ENCODE peak calls at places on chromosomes 1 and 21, in nine cellular contexts. B is neural crest cell; Y is stimulated activated CD8-positive, alpha-beta memory T cell treated with anti-CD3 and anti-CD28 coated beads, Interleukin-4, amount 100 ng/mL, for 24 hours; D is ELF-1; A is heart left ventricle; W is ELR; X is CD4-positive, alpha-beta T cell; I is mucosa of gallbladder; T is occipital lobe. M is an unnamed sample.

GRCh38 chr1:220908757-220909156 is 29.5 kb downstream of the HLX start:
- DNase-seq in A (no peak), Y (no peak), W (peak; percentile 48), X (no peak), B (no peak), T (no peak), I (no peak), D (no peak), M (peak; percentile 13)

GRCh38 chr1:180415985-180416633 is 86.3 kb downstream of the ACBD6 start:
- DNase-seq in A (no peak), W (peak; percentile 70), X (no peak), B (no peak), D (no peak), I (no peak), Y (no peak), T (no peak), M (peak; percentile 13)

GRCh38 chr1:61993331-61993961 is 201.2 kb upstream of the L1TD1 start:
- DNase-seq in D (peak; percentile 21), A (no peak), X (no peak), W (peak; percentile 54), Y (no peak), B (no peak), I (no peak), T (no peak), M (no peak)

GRCh38 chr1:168089326-168089978 is 47.3 kb downstream of the GPR161 start:
- DNase-seq in X (no peak), T (no peak), D (no peak), W (peak; percentile 49), A (no peak), B (no peak), I (no peak), Y (no peak), M (no peak)

GRCh38 chr1:111648826-111649225 is 29.2 kb downstream of the RAP1A start:
- DNase-seq in Y (no peak), A (peak; percentile 70), I (no peak), W (no peak), D (no peak), B (no peak), X (no peak), T (no peak), M (no peak)

GRCh38 chr1:15578921-15579682 is 5.7 kb downstream of the AGMAT start:
- DNase-seq in B (no peak), I (no peak), Y (no peak), T (no peak), W (no peak), A (no peak), D (no peak), X (peak; percentile 32), M (peak; percentile 34)

GRCh38 chr21:31929548-31929947 is 56.7 kb downstream of the HUNK start:
- DNase-seq in W (no peak), B (peak; percentile 39), X (no peak), D (peak; percentile 71), A (no peak), T (no peak), Y (no peak), I (no peak), M (no peak)

GRCh38 chr1:160797861-160798273 is 1.9 kb downstream of the LY9 start:
- DNase-seq in A (no peak), I (no peak), W (no peak), T (no peak), B (no peak), D (no peak), X (peak; percentile 72), Y (no peak), M (no peak)

GRCh38 chr1:152519876-152520275 is 5.6 kb downstream of the CRCT1 start:
- DNase-seq in D (no peak), B (no peak), T (no peak), Y (no peak), X (no peak), W (peak; percentile 25), A (no peak), I (no peak), M (peak; percentile 22)

GRCh38 chr1:226002667-226003501 is 3.7 kb upstream of the SDE2 start:
- DNase-seq in D (peak; percentile 94), I (peak; percentile 66), A (peak; percentile 81), X (no peak), B (peak; percentile 26), W (peak; percentile 62), Y (no peak), T (no peak), M (peak; percentile 54)

GRCh38 chr1:58949551-58950220 is 165.8 kb upstream of the JUN start:
- DNase-seq in X (no peak), Y (no peak), D (no peak), B (no peak), W (no peak), A (no peak), I (no peak), T (no peak), M (no peak)

GRCh38 chr1:204441558-204441957 is 29.9 kb upstream of the PPP1R15B start:
- DNase-seq in A (no peak), I (no peak), W (no peak), B (no peak), Y (no peak), X (no peak), D (no peak), T (no peak), M (no peak)

GRCh38 chr21:30194701-30195299 is 21.1 kb downstream of the CLDN8 start:
- DNase-seq in A (no peak), I (no peak), D (no peak), X (no peak), B (peak; percentile 27), T (no peak), W (peak; percentile 4), Y (no peak), M (peak; percentile 7)

GRCh38 chr1:32647308-32648134 is 2.8 kb downstream of the ZBTB8OS start:
- DNase-seq in Y (no peak), T (no peak), A (no peak), D (no peak), X (no peak), I (no peak), W (no peak), B (no peak), M (no peak)

GRCh38 chr1:151841141-151841540 is 1.5 kb upstream of the C2CD4D start:
- DNase-seq in W (peak; percentile 57), B (no peak), Y (no peak), A (no peak), D (no peak), I (no peak), T (no peak), X (no peak), M (no peak)

GRCh38 chr1:147515046-147515869 is 26.0 kb upstream of the BCL9 start:
- DNase-seq in B (no peak), T (no peak), D (peak; percentile 34), A (no peak), W (peak; percentile 41), X (no peak), I (peak; percentile 31), Y (no peak), M (peak; percentile 38)

GRCh38 chr1:231193710-231194340 is 32.0 kb downstream of the TRIM67 start:
- DNase-seq in T (no peak), Y (no peak), W (no peak), I (no peak), D (no peak), X (no peak), B (no peak), A (no peak), M (no peak)

GRCh38 chr21:38349111-38349746 is 92.4 kb downstream of the KCNJ15 start:
- DNase-seq in B (no peak), T (no peak), X (no peak), A (no peak), D (no peak), I (no peak), Y (no peak), W (no peak), M (no peak)

GRCh38 chr1:177103005-177103404 is 61.5 kb downstream of the ASTN1 start:
- DNase-seq in T (no peak), X (no peak), D (no peak), A (no peak), B (no peak), W (no peak), Y (no peak), I (no peak), M (peak; percentile 17)

GRCh38 chr1:3002349-3003038 is 18.8 kb upstream of the ACTRT2 start:
- DNase-seq in Y (no peak), B (no peak), W (no peak), I (no peak), T (no peak), X (no peak), A (peak; percentile 21), D (no peak), M (no peak)

GRCh38 chr21:28063241-28063640 is 929.4 kb downstream of the LTN1 start:
- DNase-seq in I (no peak), Y (no peak), T (no peak), D (no peak), A (no peak), X (no peak), W (no peak), B (no peak), M (no peak)

GRCh38 chr1:211566431-211567025 is 12.4 kb downstream of the SLC30A1 start:
- DNase-seq in I (no peak), B (no peak), T (no peak), A (no peak), Y (no peak), X (no peak), D (no peak), W (no peak), M (no peak)

GRCh38 chr1:53349968-53350852 is 22.3 kb upstream of the LRP8 start:
- DNase-seq in A (no peak), D (no peak), B (no peak), I (no peak), Y (no peak), X (no peak), W (no peak), T (no peak), M (no peak)

GRCh38 chr1:154556422-154556821 is 2.0 kb downstream of the UBE2Q1 start:
- DNase-seq in W (peak; percentile 40), A (peak; percentile 39), D (peak; percentile 76), B (no peak), T (no peak), I (peak; percentile 25), X (no peak), Y (no peak), M (no peak)

GRCh38 chr1:45014403-45015028 is 2.5 kb downstream of the UROD start:
- DNase-seq in A (peak; percentile 72), I (peak; percentile 84), Y (peak; percentile 68), B (peak; percentile 86), X (peak; percentile 78), W (peak; percentile 83), D (peak; percentile 93), T (peak; percentile 38), M (peak; percentile 92)

GRCh38 chr1:8873506-8874229 is 4.8 kb downstream of the ENO1 start:
- DNase-seq in B (no peak), Y (peak; percentile 69), T (peak; percentile 88), X (peak; percentile 49), D (peak; percentile 86), W (peak; percentile 99), A (peak; percentile 93), I (peak; percentile 89), M (peak; percentile 89)

GRCh38 chr1:110136911-110137310 is 13.4 kb upstream of the SLC6A17 start:
- DNase-seq in Y (no peak), D (peak; percentile 37), W (no peak), B (peak; percentile 56), I (no peak), A (no peak), T (peak; percentile 79), X (peak; percentile 25), M (peak; percentile 78)

GRCh38 chr1:6586404-6586816 is 6.6 kb downstream of the ZBTB48 start:
- DNase-seq in W (no peak), A (peak; percentile 54), I (no peak), D (no peak), X (no peak), T (no peak), Y (no peak), B (no peak), M (no peak)

GRCh38 chr1:110746644-110747259 is 72.0 kb upstream of the KCNA3 start:
- DNase-seq in W (peak; percentile 55), T (no peak), A (peak; percentile 32), Y (peak; percentile 27), X (peak; percentile 42), D (peak; percentile 43), B (peak; percentile 67), I (peak; percentile 62), M (peak; percentile 58)

GRCh38 chr1:16041200-16041599 is 2.4 kb upstream of the CLCNKB start:
- DNase-seq in I (no peak), B (no peak), X (no peak), D (no peak), W (no peak), A (no peak), T (no peak), Y (no peak), M (no peak)

GRCh38 chr1:30232288-30232899 is 491.0 kb downstream of the MATN1 start:
- DNase-seq in Y (no peak), D (peak; percentile 30), A (no peak), B (no peak), I (no peak), W (no peak), T (no peak), X (no peak), M (no peak)

M was measured in Ammon's horn.